ENCODE peak calls at places on chromosomes 16 and 17, in seven cellular contexts. L is BJ, I is A549, K is astrocyte of the spinal cord, H is GM23338, G is dorsolateral prefrontal cortex, N is heart right ventricle. S is an unnamed sample.

GRCh38 chr16:58280846-58281301 is 14.0 kb downstream of the PRSS54 start:
- DNase-seq in L (no peak), I (no peak), K (peak; percentile 63), H (peak; percentile 52), G (no peak), N (no peak), S (peak; percentile 81)

GRCh38 chr16:2969545-2970521 is 685 bp downstream of the PAQR4 start:
- DNase-seq in L (no peak), I (peak; percentile 73), K (peak; percentile 33), H (peak; percentile 93), G (no peak), N (peak; percentile 67), S (peak; percentile 59)

GRCh38 chr17:36849871-36850348 is 87.4 kb upstream of the LHX1 start:
- DNase-seq in L (peak; percentile 11), I (peak; percentile 38), K (peak; percentile 44), H (no peak), G (no peak), N (no peak), S (peak; percentile 84)

GRCh38 chr17:70205386-70205785 is 36.1 kb downstream of the KCNJ2 start:
- DNase-seq in L (no peak), I (no peak), K (no peak), H (no peak), G (no peak), N (no peak), S (peak; percentile 65)

GRCh38 chr17:32007463-32008298 is 498 bp downstream of the LRRC37B start:
- DNase-seq in L (no peak), I (peak; percentile 45), K (peak; percentile 19), H (peak; percentile 66), G (peak; percentile 55), N (no peak), S (peak; percentile 20)

GRCh38 chr17:41521574-41522261 is 3.0 kb upstream of the KRT15 start:
- DNase-seq in L (no peak), I (peak; percentile 76), K (peak; percentile 80), H (peak; percentile 65), G (no peak), N (no peak), S (peak; percentile 96)

GRCh38 chr17:80123791-80124190 is 22.4 kb downstream of the GAA start:
- DNase-seq in L (no peak), I (no peak), K (peak; percentile 50), H (no peak), G (no peak), N (no peak), S (peak; percentile 53)

GRCh38 chr16:11977206-11978041 is 890 bp downstream of the SNX29 start:
- DNase-seq in L (peak; percentile 53), I (no peak), K (peak; percentile 53), H (no peak), G (no peak), N (no peak), S (peak; percentile 70)

GRCh38 chr16:27764427-27764826 is 214.5 kb downstream of the KATNIP start:
- DNase-seq in L (no peak), I (no peak), K (no peak), H (no peak), G (no peak), N (no peak), S (no peak)

GRCh38 chr17:78263063-78263735 is 31.8 kb downstream of the TMEM235 start:
- DNase-seq in L (no peak), I (no peak), K (no peak), H (no peak), G (no peak), N (peak; percentile 62), S (no peak)

GRCh38 chr17:73953206-73954033 is 250.1 kb upstream of the RPL38 start:
- DNase-seq in L (no peak), I (no peak), K (no peak), H (no peak), G (no peak), N (no peak), S (no peak)

GRCh38 chr17:73950515-73950914 is 253.0 kb upstream of the RPL38 start:
- DNase-seq in L (no peak), I (no peak), K (no peak), H (peak; percentile 65), G (no peak), N (no peak), S (no peak)

GRCh38 chr17:73952136-73952497 is 251.4 kb upstream of the RPL38 start:
- DNase-seq in L (no peak), I (no peak), K (no peak), H (no peak), G (no peak), N (no peak), S (no peak)

GRCh38 chr17:73954981-73955380 is 248.5 kb upstream of the RPL38 start:
- DNase-seq in L (no peak), I (no peak), K (no peak), H (no peak), G (no peak), N (no peak), S (no peak)

DNA sequence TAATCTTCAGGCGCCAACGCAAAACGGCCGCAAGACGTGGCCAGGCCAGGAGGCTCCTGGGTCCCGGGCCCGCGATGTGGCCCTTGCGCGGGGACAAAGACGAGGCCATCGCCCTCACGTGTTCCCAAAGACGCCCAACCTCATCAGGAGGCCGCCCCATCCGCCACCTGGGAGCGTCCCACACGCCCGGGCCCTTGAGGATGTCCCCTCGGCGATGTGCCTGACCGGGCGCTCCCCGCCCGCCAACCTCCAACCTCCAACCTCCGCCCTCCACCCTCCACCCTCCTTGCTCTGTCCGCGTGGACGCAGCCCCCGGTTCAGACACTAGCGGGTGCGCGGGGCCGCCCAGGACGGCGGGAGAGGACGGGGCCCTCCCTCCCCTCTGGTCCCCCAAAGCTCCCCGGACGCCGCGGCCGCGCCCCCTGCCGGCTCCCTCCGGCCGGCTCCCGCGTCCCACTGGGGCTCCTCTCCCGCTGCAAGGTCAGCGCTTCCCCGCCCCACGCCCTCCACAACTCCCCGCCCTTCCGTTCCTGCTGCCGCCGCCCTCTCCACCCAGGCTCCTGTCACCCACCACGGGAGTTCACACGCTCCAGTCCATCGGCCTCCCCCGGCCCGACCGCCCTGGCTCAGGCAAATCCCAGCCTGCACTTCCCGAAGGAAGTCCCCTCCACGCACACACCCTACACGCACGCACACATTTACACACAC is 250.8 kb upstream of the RPL38 start:
- DNase-seq in L (no peak), I (peak; percentile 82), K (no peak), H (peak; percentile 71), G (no peak), N (peak; percentile 57), S (no peak)
- TF ChIP-seq CTCF in L (no peak), I (peak; percentile 72), K (no peak), H (peak; percentile 69), G (peak; percentile 73), N (peak; percentile 60), S (peak; percentile 33)

DNA sequence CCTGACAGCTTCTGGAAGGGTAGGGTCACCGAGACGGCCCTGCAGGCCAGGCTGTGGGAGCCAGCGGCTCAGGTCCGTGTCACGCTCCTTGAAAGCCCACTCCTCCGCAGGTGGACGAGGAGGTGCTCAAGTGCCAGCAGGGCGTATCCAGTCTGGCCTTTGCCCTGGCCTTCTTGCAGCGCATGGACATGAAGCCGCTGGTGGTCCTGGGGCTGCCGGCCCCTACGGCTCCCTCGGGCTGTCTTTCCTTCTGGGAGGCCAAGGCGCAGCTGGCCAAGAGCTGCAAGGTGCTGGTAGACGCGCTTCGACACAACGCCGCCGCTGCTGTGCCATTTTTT is 1.1 kb downstream of the NAGS start:
- DNase-seq in L (no peak), I (no peak), K (no peak), H (no peak), G (no peak), N (no peak), S (no peak)
- H3K4me3 ChIP-seq in L (no peak overlapping the region), I (no peak overlapping the region), K (peak overlapping the region; percentile 67), H (peak overlapping the region; percentile 97), G (no peak overlapping the region), N (peak overlapping the region; percentile 69), S (peak overlapping the region; percentile 70)

GRCh38 chr17:7133424-7133823 is 18.8 kb upstream of the ASGR2 start:
- DNase-seq in L (no peak), I (no peak), K (no peak), H (peak; percentile 82), G (no peak), N (peak; percentile 38), S (no peak)
- TF ChIP-seq CTCF in L (peak; percentile 57), I (peak; percentile 27), K (peak; percentile 37), H (peak; percentile 61), G (no peak), N (peak; percentile 24), S (peak; percentile 21)

DNA sequence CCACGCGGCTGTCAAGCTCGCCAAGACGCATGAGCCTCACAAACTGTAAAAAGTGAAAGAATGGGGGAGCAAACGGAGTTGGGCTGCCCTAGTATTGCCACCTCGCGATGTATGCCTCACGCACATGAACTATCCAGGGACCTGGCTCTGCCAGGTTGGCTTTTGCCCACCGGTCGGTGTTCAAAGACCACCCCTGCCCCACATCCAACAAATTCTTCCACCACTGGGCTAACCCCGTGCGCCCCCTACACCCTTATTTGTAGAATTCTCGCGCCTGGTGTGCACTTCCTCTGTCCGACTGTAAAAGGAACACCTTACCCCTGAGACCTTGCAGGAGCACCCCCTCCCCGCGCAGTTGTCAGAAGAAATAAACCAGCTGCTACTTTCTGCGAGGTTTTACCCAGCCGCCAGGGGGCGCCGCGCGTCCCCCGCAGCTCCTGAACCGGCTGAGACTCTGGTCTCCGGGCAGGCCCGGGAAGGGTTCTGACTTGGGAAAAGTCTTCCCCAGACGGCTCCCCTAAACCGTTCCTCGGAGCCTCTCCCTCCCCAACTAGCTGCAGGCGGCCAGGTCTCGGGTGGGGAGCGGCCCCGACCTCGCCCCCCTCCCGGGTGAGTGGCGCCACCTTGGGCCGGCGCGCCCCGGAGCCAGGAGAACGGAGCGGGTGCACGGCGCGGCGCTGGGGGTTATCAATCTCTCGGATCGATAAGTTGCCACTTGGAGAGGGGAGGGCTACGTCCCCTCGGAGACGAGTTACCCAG is 1.7 kb upstream of the ZNF423 start:
- DNase-seq in L (no peak), I (peak; percentile 87), K (peak; percentile 49), H (peak; percentile 91), G (no peak), N (peak; percentile 62), S (peak; percentile 13)
- H3K4me3 ChIP-seq in L (peak overlapping the region; percentile 30), I (peak overlapping the region; percentile 97), K (peak overlapping the region; percentile 44), H (peak overlapping the region; percentile 90), G (peak overlapping the region; percentile 59), N (peak overlapping the region; percentile 83), S (peak overlapping the region; percentile 43)

GRCh38 chr17:64145751-64146417 is 15.9 kb upstream of the ERN1 start:
- DNase-seq in L (peak; percentile 96), I (peak; percentile 99), K (peak; percentile 99), H (peak; percentile 99), G (peak; percentile 100), N (peak; percentile 94), S (peak; percentile 99)
- TF ChIP-seq CTCF in L (no peak), I (no peak), K (no peak), H (no peak), G (peak; percentile 64), N (peak; percentile 24), S (no peak)

GRCh38 chr16:89601906-89602272 is 11.6 kb upstream of the DPEP1 start:
- DNase-seq in L (no peak), I (no peak), K (no peak), H (no peak), G (no peak), N (no peak), S (no peak)
- H3K4me3 ChIP-seq in L (no peak overlapping the region), I (no peak overlapping the region), K (no peak overlapping the region), H (no peak overlapping the region), G (no peak overlapping the region), N (no peak overlapping the region), S (no peak overlapping the region)

GRCh38 chr17:63774141-63774981 is at the start of gene DDX42:
- DNase-seq in L (no peak), I (peak; percentile 58), K (peak; percentile 70), H (peak; percentile 94), G (peak; percentile 51), N (peak; percentile 90), S (no peak)
- TF ChIP-seq CTCF in L (peak; percentile 32), I (no peak), K (no peak), H (peak; percentile 18), G (no peak), N (peak; percentile 20), S (peak; percentile 22)